ENCODE peak calls at places on chromosomes 3 and 15, in four cellular contexts. L is colonic mucosa, Q is astrocyte, R is neuronal stem cell. K is an unnamed sample.

GRCh38 chr15:100348578-100348977 is 6.8 kb upstream of the ADAMTS17 start:
- DNase-seq in L (no peak), Q (no peak), R (no peak), K (no peak)

GRCh38 chr15:69593488-69593887 is 140.9 kb downstream of the RPLP1 start:
- DNase-seq in L (no peak), Q (no peak), R (no peak), K (no peak)

GRCh38 chr3:51908026-51908425 is 4.9 kb upstream of the IQCF1 start:
- DNase-seq in L (no peak), Q (no peak), R (no peak), K (no peak)

GRCh38 chr15:72797338-72797689 is 13.8 kb upstream of the ADPGK start:
- DNase-seq in L (no peak), Q (no peak), R (no peak), K (no peak)

GRCh38 chr3:58044656-58045055 is 36.4 kb downstream of the FLNB start:
- DNase-seq in L (no peak), Q (peak; percentile 72), R (no peak), K (peak; percentile 70)

GRCh38 chr3:2851835-2852234 is 258.3 kb downstream of the IL5RA start:
- DNase-seq in L (no peak), Q (no peak), R (no peak), K (no peak)

GRCh38 chr3:155282416-155283091 is 10.9 kb downstream of the STRIT1 start:
- DNase-seq in L (no peak), Q (peak; percentile 57), R (no peak), K (peak; percentile 70)

GRCh38 chr3:65402597-65402996 is 636.1 kb downstream of the MAGI1 start:
- DNase-seq in L (no peak), Q (peak; percentile 82), R (no peak), K (peak; percentile 86)

GRCh38 chr15:66131200-66131599 is 122.3 kb downstream of the MEGF11 start:
- DNase-seq in L (no peak), Q (no peak), R (no peak), K (no peak)

GRCh38 chr3:104873331-104873730 is 493.4 kb upstream of the ALCAM start:
- DNase-seq in L (no peak), Q (peak; percentile 87), R (no peak), K (peak; percentile 45)

GRCh38 chr15:76904461-76905012 is 603 bp downstream of the SCAPER start:
- DNase-seq in L (peak; percentile 47), Q (no peak), R (peak; percentile 38), K (peak; percentile 50)

GRCh38 chr3:66499881-66500574 is 794 bp downstream of the LRIG1 start:
- DNase-seq in L (peak; percentile 54), Q (peak; percentile 20), R (no peak), K (peak; percentile 68)

GRCh38 chr3:180036678-180037455 is at the start of gene PEX5L:
- DNase-seq in L (no peak), Q (peak; percentile 52), R (peak; percentile 83), K (peak; percentile 57)

GRCh38 chr15:74835312-74835823 is 7.6 kb downstream of the ULK3 start:
- DNase-seq in L (peak; percentile 80), Q (no peak), R (no peak), K (peak; percentile 65)

GRCh38 chr3:14371573-14372474 is 30.6 kb upstream of the SLC6A6 start:
- DNase-seq in L (peak; percentile 92), Q (peak; percentile 46), R (no peak), K (peak; percentile 51)

GRCh38 chr15:57220220-57220619 is 156.1 kb upstream of the CGNL1 start:
- DNase-seq in L (no peak), Q (peak; percentile 71), R (no peak), K (peak; percentile 93)

GRCh38 chr15:89673162-89673506 is 6.0 kb downstream of the PLIN1 start:
- DNase-seq in L (no peak), Q (no peak), R (peak; percentile 65), K (no peak)

GRCh38 chr15:62691008-62691407 is 351.5 kb upstream of the TPM1 start:
- DNase-seq in L (no peak), Q (no peak), R (no peak), K (no peak)

GRCh38 chr15:100093211-100094126 is 248.3 kb downstream of the ADAMTS17 start:
- DNase-seq in L (no peak), Q (peak; percentile 88), R (no peak), K (no peak)

GRCh38 chr3:196969001-196969659 is 497 bp upstream of the PIGZ start:
- DNase-seq in L (no peak), Q (no peak), R (no peak), K (peak; percentile 56)

GRCh38 chr3:18843930-18844329 is 304.4 kb upstream of the KCNH8 start:
- DNase-seq in L (no peak), Q (no peak), R (no peak), K (no peak)

GRCh38 chr15:53808058-53808703 is 48.7 kb upstream of the WDR72 start:
- DNase-seq in L (no peak), Q (no peak), R (no peak), K (peak; percentile 36)

GRCh38 chr3:129608087-129608935 is 1.8 kb upstream of the PLXND1 start:
- DNase-seq in L (no peak), Q (no peak), R (no peak), K (no peak)

GRCh38 chr3:68699541-68699940 is 232.8 kb downstream of the TAFA4 start:
- DNase-seq in L (no peak), Q (no peak), R (no peak), K (no peak)

GRCh38 chr3:77329161-77329560 is 289.3 kb downstream of the ROBO2 start:
- DNase-seq in L (no peak), Q (no peak), R (no peak), K (peak; percentile 71)

GRCh38 chr3:15041950-15042349 is 23.2 kb downstream of the MRPS25 start:
- DNase-seq in L (no peak), Q (no peak), R (no peak), K (no peak)

GRCh38 chr3:167575000-167575399 is 78.7 kb downstream of the WDR49 start:
- DNase-seq in L (no peak), Q (no peak), R (peak; percentile 53), K (no peak)

DNA sequence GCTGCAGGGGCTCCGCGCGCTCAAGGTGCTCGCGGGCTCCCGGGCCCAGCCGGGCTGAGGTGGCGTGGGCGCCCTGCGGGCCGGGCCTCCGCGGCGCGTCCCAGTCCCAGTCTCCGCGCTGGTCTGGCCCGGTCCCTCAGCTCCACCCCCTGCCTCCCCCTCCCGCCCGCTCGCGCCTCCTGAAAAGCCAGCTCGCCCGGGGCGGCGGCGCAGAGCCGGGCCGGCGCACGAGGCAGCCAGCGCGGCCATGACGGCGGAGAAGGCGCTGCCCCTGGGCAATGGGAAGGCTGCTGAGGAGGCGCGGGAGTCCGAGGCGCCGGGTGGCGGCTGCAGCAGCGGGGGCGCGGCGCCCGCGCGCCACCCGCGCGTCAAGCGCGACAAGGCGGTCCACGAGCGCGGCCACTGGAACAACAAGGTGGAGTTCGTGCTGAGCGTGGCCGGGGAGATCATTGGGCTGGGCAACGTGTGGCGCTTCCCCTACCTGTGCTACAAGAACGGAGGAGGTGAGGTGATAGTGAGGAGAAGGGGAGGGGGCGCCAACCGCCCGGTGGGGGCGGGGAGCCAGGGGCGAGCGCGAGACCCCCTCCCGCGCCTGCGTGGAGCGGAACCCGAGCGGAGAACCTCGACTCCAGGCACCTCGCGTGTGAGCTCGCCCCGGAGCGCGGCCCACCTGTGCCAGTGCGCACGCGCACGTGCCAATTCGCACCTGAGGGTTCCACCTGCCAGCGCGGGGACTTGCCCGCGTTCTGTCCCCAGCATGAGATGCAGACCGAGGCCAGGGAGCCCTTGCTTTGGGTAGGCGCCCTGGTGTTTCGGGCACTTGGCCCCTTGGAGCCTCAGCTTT is at the start of gene SLC6A11:
- DNase-seq in L (no peak), Q (no peak), R (peak; percentile 27), K (no peak)
- H3K9ac ChIP-seq in L (no peak within 1 kb of the TSS), Q (no peak within 1 kb of the TSS), R (peak within 1 kb of the TSS; percentile 75), K (no peak within 1 kb of the TSS)

GRCh38 chr15:38691365-38691764 is 126.8 kb upstream of the RASGRP1 start:
- DNase-seq in L (no peak), Q (no peak), R (no peak), K (no peak)

GRCh38 chr15:38690221-38690620 is 125.6 kb upstream of the RASGRP1 start:
- DNase-seq in L (no peak), Q (no peak), R (no peak), K (no peak)

GRCh38 chr15:38690737-38691332 is 126.2 kb upstream of the RASGRP1 start:
- DNase-seq in L (peak; percentile 76), Q (peak; percentile 24), R (peak; percentile 85), K (peak; percentile 83)

GRCh38 chr15:38692789-38693062 is 128.1 kb upstream of the RASGRP1 start:
- DNase-seq in L (no peak), Q (no peak), R (no peak), K (no peak)

GRCh38 chr15:38691951-38692788 is 127.6 kb upstream of the RASGRP1 start:
- DNase-seq in L (no peak), Q (no peak), R (no peak), K (peak; percentile 8)
- H3K4me1 ChIP-seq in L (no peaks in the 10 kb centered on the region), Q (peaks cover 12% of the 10 kb centered on the region), R (peaks cover 2% of the 10 kb centered on the region), K (peaks cover 8% of the 10 kb centered on the region)

GRCh38 chr15:49064281-49064653 is 18.0 kb upstream of the SECISBP2L start:
- DNase-seq in L (no peak), Q (no peak), R (no peak), K (peak; percentile 47)

GRCh38 chr15:49062900-49063299 is 16.7 kb upstream of the SECISBP2L start:
- DNase-seq in L (no peak), Q (no peak), R (no peak), K (no peak)

GRCh38 chr15:49066374-49066773 is 20.1 kb upstream of the SECISBP2L start:
- DNase-seq in L (no peak), Q (no peak), R (no peak), K (no peak)

GRCh38 chr15:49064884-49065283 is 18.6 kb upstream of the SECISBP2L start:
- DNase-seq in L (no peak), Q (no peak), R (no peak), K (no peak)

DNA sequence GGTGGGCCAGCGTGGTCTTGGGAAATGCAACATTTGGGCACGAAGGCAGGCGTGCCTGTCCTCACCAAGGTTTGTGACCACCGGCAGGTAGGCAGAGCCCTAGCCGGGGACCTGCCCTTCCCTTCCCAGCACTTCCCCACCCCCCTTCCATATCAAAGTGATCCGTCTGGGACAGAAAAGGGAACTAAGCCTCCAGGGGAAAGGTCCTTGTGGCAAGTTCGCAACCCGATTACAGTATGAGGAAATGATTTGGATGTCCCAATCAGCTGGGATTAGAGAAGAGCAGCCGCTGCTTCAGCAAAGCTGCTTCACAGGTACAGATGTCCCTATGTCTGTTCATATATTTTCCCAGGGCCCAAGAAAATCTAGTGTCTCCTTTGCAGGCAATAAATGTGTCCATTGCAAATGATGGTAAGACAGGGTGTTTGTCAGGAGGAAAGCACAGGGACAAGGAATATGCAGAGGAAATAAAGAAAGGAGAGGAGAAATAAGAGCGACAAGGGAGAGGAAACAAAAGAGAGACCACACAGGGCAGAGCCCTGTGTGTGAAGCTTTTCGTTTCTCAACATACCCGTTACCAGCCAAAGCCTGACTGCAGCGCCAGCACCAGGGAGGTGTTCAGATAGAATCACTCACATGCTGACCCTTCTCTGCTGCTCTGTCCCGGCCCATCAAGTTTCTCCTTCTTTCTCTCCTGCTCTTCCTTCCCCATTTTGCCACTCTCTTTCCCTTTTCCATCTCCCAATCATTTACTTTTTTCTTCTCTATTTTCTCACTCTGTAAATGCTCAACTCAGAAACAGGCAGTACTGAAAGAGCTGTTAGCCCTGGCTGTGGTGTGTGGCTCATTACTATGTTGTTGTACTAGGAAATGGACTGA is 17.4 kb upstream of the SECISBP2L start:
- DNase-seq in L (no peak), Q (no peak), R (no peak), K (no peak)
- H3K9ac ChIP-seq in L (no peak overlapping the region), Q (no peak overlapping the region), R (no peak overlapping the region), K (peak overlapping the region; percentile 36)

DNA sequence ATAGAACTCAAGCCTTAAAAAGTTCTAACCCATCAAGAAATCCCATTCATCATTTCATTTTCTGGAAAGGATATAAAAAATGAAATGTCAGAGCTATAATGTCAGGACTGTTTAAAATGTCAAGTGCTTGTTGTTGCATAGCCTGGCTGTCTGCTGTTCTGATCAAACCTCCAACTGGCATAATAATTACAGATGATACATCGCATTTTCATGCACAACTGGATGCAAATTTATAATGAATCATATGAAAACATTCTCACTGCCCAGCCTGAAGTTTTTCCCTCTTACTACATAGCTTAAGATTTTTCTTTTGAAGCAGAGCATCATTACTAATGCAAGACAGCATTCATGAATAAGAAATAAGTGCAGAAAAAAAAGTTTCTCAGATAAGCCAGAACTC is 46.5 kb downstream of the GUCA1C start:
- DNase-seq in L (no peak), Q (peak; percentile 80), R (no peak), K (peak; percentile 10)
- H3K4me1 ChIP-seq in L (no peaks in the 10 kb centered on the region), Q (peaks cover 5% of the 10 kb centered on the region), R (no peaks in the 10 kb centered on the region), K (peaks cover 5% of the 10 kb centered on the region)